ENCODE peak calls at places on chromosomes 4 and X, in five cellular contexts. X is mesenchymal stem cell, F is neuronal stem cell, B is H1, S is IMR-90. V is an unnamed sample. For H3K9me3, the result is how much of the 10 kb centered on the place peaks cover.

GRCh38 chrX:154047266-154047665 is 27.6 kb upstream of the IRAK1 start:
- DNase-seq in S (peak), F (no peak), X (no peak), B (no peak), V (no peak)

GRCh38 chr4:187258651-187259401 is 535.2 kb upstream of the FAT1 start:
- DNase-seq in S (no peak), B (no peak), F (no peak), X (no peak), V (peak)

GRCh38 chr4:14375816-14376215 is 626.5 kb upstream of the CPEB2 start:
- DNase-seq in S (peak), F (no peak), B (no peak), X (peak), V (no peak)

GRCh38 chrX:86148024-86148511 is at the start of gene DACH2:
- DNase-seq in S (peak), F (peak), B (peak), X (peak), V (peak)

GRCh38 chr4:147830987-147831386 is 99.1 kb downstream of the ARHGAP10 start:
- DNase-seq in S (peak), F (no peak), B (no peak), X (peak), V (peak)

GRCh38 chr4:182880387-182881356 is 36.5 kb downstream of the DCTD start:
- DNase-seq in F (no peak), X (no peak), S (peak), B (no peak), V (no peak)

GRCh38 chr4:140136509-140136908 is 17.5 kb downstream of the MAML3 start:
- DNase-seq in X (no peak), S (peak), F (no peak), B (no peak), V (no peak)

GRCh38 chrX:100085851-100086250 is 324.2 kb downstream of the PCDH19 start:
- DNase-seq in X (no peak), F (no peak), S (no peak), B (no peak), V (no peak)

GRCh38 chr4:164441131-164441530 is 312.8 kb upstream of the SMIM31 start:
- DNase-seq in B (no peak), X (no peak), F (peak), S (no peak), V (no peak)

GRCh38 chr4:3270141-3270611 is 21.2 kb downstream of the MSANTD1 start:
- DNase-seq in X (no peak), B (no peak), S (no peak), F (no peak), V (no peak)

GRCh38 chr4:24312261-24312913 is 272.0 kb downstream of the DHX15 start:
- DNase-seq in S (no peak), F (no peak), B (no peak), X (no peak), V (no peak)

GRCh38 chr4:166735553-166735952 is 498.7 kb downstream of the SPOCK3 start:
- DNase-seq in X (no peak), S (no peak), B (no peak), F (no peak), V (no peak)

GRCh38 chr4:86775061-86775460 is 74.1 kb downstream of the SLC10A6 start:
- DNase-seq in X (no peak), F (no peak), B (no peak), S (no peak), V (no peak)

GRCh38 chrX:132963846-132964245 is 5.4 kb upstream of the HS6ST2 start:
- DNase-seq in F (no peak), X (no peak), S (no peak), B (no peak), V (no peak)

DNA sequence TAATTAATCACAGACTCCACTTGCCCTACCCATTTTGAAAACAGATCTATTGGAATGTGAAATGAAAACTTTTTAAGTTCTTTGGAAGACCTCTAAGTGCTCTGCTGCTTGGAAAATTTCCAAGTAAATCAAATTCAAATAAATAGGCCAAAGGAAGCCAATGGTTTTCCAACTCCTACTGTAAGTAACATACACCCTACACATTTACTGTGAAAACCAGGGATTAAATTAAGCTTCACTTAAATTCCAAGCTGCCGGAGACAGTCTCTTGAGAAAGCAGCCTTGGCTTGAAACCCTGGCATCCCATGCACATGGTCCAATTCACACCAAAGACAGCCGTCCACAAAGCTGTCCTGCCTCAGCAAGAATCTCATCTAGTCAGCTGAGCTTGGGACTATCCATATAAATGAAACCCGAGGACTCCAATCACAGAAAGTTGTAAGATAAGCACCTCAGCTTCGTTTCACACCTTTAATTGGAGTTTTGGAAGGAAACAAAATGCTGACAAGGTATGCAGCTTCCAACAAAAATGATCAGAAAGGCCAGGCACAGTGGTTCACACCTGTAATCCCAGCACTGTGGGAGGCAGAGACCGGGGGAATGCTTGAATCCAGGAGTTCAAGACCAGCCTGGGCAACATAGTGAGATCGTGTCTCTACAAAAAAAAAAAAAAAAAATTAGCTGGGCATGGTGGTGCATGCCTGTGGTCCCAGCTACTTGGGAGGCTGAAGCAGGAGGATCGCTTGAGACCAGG is 88.6 kb downstream of the APBB2 start:
- DNase-seq in X (no peak), F (no peak), S (peak), B (no peak), V (no peak)
- H3K4ac ChIP-seq in X (no peak), F (no peak), S (no peak), B (no peak), V (no peak)

GRCh38 chrX:152928761-152929400 is 31.0 kb downstream of the ZNF185 start:
- DNase-seq in F (no peak), B (no peak), S (no peak), X (no peak), V (no peak)

GRCh38 chrX:152926279-152926678 is 28.4 kb downstream of the ZNF185 start:
- DNase-seq in F (peak), X (peak), B (no peak), S (peak), V (peak)

GRCh38 chrX:152925835-152926234 is 28.0 kb downstream of the ZNF185 start:
- DNase-seq in F (no peak), S (no peak), X (no peak), B (no peak), V (no peak)

GRCh38 chrX:152927858-152928760 is 30.2 kb downstream of the ZNF185 start:
- DNase-seq in X (no peak), B (no peak), S (no peak), F (no peak), V (no peak)

GRCh38 chrX:152926923-152927322 is 29.1 kb downstream of the ZNF185 start:
- DNase-seq in S (peak), B (no peak), X (peak), F (no peak), V (no peak)
- H3K9me3 ChIP-seq in S (under half), B (under half), X (under half), F (under half), V (under half)

DNA sequence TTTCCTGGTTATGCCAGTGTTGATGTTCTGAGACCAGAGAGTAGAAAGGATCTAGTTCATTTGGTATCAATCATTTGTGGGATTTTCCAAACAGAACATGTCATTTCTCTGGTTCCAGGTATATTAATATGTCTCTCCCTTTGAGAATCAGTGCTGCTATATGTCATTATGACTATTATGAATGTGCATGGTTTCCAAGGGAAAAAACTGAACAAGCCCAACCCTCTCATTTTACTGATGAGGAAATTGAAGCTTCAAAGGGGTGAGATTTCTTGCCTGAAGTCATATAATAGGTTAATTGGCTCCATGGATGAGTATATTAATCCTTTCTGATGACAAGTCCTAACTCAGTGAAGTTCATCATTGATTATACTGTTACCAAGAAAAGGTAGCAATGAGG is 31.9 kb downstream of the RUFY3 start:
- DNase-seq in B (no peak), F (no peak), X (no peak), S (no peak), V (no peak)
- H3K4me3 ChIP-seq in B (no peak), F (no peak), X (no peak), S (no peak), V (no peak)

GRCh38 chr4:139015269-139015947 is at the start of gene NOCT:
- DNase-seq in X (peak), F (peak), B (peak), S (peak), V (peak)
- H3K4ac ChIP-seq in X (peak), F (no peak), B (peak), S (peak), V (peak)

GRCh38 chrX:38803609-38804480 is 2.6 kb downstream of the MID1IP1 start:
- DNase-seq in F (peak), S (peak), X (peak), B (peak), V (peak)
- H3K9me3 ChIP-seq in F (under half), S (under half), X (under half), B (under half), V (under half)

GRCh38 chr4:67883902-67884301 is at the start of gene TMPRSS11D:
- DNase-seq in X (no peak), F (no peak), B (no peak), S (no peak), V (no peak)

GRCh38 chr4:67886281-67886680 is 2.5 kb upstream of the TMPRSS11D start:
- DNase-seq in S (peak), B (no peak), X (peak), F (no peak), V (no peak)

GRCh38 chr4:67881226-67881625 is 2.6 kb downstream of the TMPRSS11D start:
- DNase-seq in F (no peak), B (no peak), S (no peak), X (no peak), V (peak)

GRCh38 chr4:67885727-67886126 is 1.9 kb upstream of the TMPRSS11D start:
- DNase-seq in F (no peak), B (peak), S (peak), X (peak), V (peak)

GRCh38 chr4:67883463-67883862 is 339 bp downstream of the TMPRSS11D start:
- DNase-seq in F (no peak), S (no peak), X (no peak), B (no peak), V (no peak)
- H3K4me3 ChIP-seq in F (no peak), S (no peak), X (no peak), B (no peak), V (no peak)